ENCODE peak calls at places on chromosome X, in four cellular contexts. One of them, this sample, is unnamed.

GRCh38 chrX:111447298-111447697 is 35.3 kb upstream of the DCX start:
- DNase-seq in mucosa of descending colon: no peak
- DNase-seq in breast epithelium: no peak
- DNase-seq in body of pancreas: peak; percentile 8
- DNase-seq in this sample: no peak

GRCh38 chrX:64850371-64851082 is 125.7 kb downstream of the ZC4H2 start:
- DNase-seq in mucosa of descending colon: no peak
- DNase-seq in body of pancreas: no peak
- DNase-seq in breast epithelium: no peak
- DNase-seq in this sample: no peak

GRCh38 chrX:54415534-54416350 is 24.5 kb upstream of the TSR2 start:
- DNase-seq in mucosa of descending colon: no peak
- DNase-seq in body of pancreas: no peak
- DNase-seq in breast epithelium: no peak
- DNase-seq in this sample: no peak

GRCh38 chrX:41512394-41512793 is 65.3 kb downstream of the NYX start:
- DNase-seq in mucosa of descending colon: no peak
- DNase-seq in body of pancreas: no peak
- DNase-seq in breast epithelium: no peak
- DNase-seq in this sample: no peak

GRCh38 chrX:136752796-136753195 is 27.9 kb downstream of the ARHGEF6 start:
- DNase-seq in breast epithelium: no peak
- DNase-seq in mucosa of descending colon: no peak
- DNase-seq in body of pancreas: no peak
- DNase-seq in this sample: no peak

GRCh38 chrX:18887177-18887820 is 96.6 kb downstream of the PHKA2 start:
- DNase-seq in breast epithelium: no peak
- DNase-seq in body of pancreas: no peak
- DNase-seq in mucosa of descending colon: peak; percentile 75
- DNase-seq in this sample: peak; percentile 58

GRCh38 chrX:38561951-38562719 is 793 bp downstream of the TSPAN7 start:
- DNase-seq in mucosa of descending colon: peak; percentile 52
- DNase-seq in breast epithelium: no peak
- DNase-seq in body of pancreas: peak; percentile 23
- DNase-seq in this sample: peak; percentile 64

GRCh38 chrX:9337056-9337455 is 127.8 kb upstream of the TBL1X start:
- DNase-seq in breast epithelium: no peak
- DNase-seq in mucosa of descending colon: no peak
- DNase-seq in body of pancreas: peak; percentile 25
- DNase-seq in this sample: peak; percentile 48

GRCh38 chrX:73944582-73944947 is 359.4 kb upstream of the ZCCHC13 start:
- DNase-seq in body of pancreas: no peak
- DNase-seq in breast epithelium: no peak
- DNase-seq in mucosa of descending colon: no peak
- DNase-seq in this sample: no peak

GRCh38 chrX:13868481-13869040 is 51.7 kb upstream of the GPM6B start:
- DNase-seq in breast epithelium: no peak
- DNase-seq in body of pancreas: no peak
- DNase-seq in mucosa of descending colon: no peak
- DNase-seq in this sample: no peak

GRCh38 chrX:146127617-146128016 is 310.0 kb downstream of the SLITRK2 start:
- DNase-seq in body of pancreas: no peak
- DNase-seq in breast epithelium: no peak
- DNase-seq in mucosa of descending colon: no peak
- DNase-seq in this sample: no peak

GRCh38 chrX:115018040-115018647 is 728 bp upstream of the IL13RA2 start:
- DNase-seq in mucosa of descending colon: no peak
- DNase-seq in body of pancreas: no peak
- DNase-seq in breast epithelium: no peak
- DNase-seq in this sample: no peak

GRCh38 chrX:39857780-39858179 is 240.0 kb downstream of the BCOR start:
- DNase-seq in body of pancreas: no peak
- DNase-seq in mucosa of descending colon: no peak
- DNase-seq in breast epithelium: no peak
- DNase-seq in this sample: no peak

GRCh38 chrX:68429216-68429615 is 4.1 kb downstream of the OPHN1 start:
- DNase-seq in body of pancreas: no peak
- DNase-seq in breast epithelium: no peak
- DNase-seq in mucosa of descending colon: no peak
- DNase-seq in this sample: no peak

GRCh38 chrX:124342174-124342867 is 4.0 kb upstream of the SH2D1A start:
- DNase-seq in breast epithelium: no peak
- DNase-seq in body of pancreas: no peak
- DNase-seq in mucosa of descending colon: no peak
- DNase-seq in this sample: no peak

GRCh38 chrX:69428216-69428615 is 75.9 kb upstream of the NALF2 start:
- DNase-seq in mucosa of descending colon: no peak
- DNase-seq in breast epithelium: no peak
- DNase-seq in body of pancreas: no peak
- DNase-seq in this sample: no peak

GRCh38 chrX:8025705-8026104 is 98.5 kb upstream of the PNPLA4 start:
- DNase-seq in mucosa of descending colon: no peak
- DNase-seq in breast epithelium: no peak
- DNase-seq in body of pancreas: no peak
- DNase-seq in this sample: no peak

GRCh38 chrX:132425744-132426318 is 63.0 kb downstream of the MBNL3 start:
- DNase-seq in body of pancreas: no peak
- DNase-seq in mucosa of descending colon: no peak
- DNase-seq in breast epithelium: no peak
- DNase-seq in this sample: no peak

GRCh38 chrX:39690541-39691415 is 407.0 kb downstream of the BCOR start:
- DNase-seq in body of pancreas: no peak
- DNase-seq in breast epithelium: no peak
- DNase-seq in mucosa of descending colon: no peak
- DNase-seq in this sample: no peak

GRCh38 chrX:9148626-9149385 is 114.9 kb upstream of the FAM9B start:
- DNase-seq in breast epithelium: no peak
- DNase-seq in mucosa of descending colon: no peak
- DNase-seq in body of pancreas: peak; percentile 6
- DNase-seq in this sample: no peak

GRCh38 chrX:103343105-103343504 is 13.1 kb downstream of the TCEAL7 start:
- DNase-seq in breast epithelium: no peak
- DNase-seq in mucosa of descending colon: no peak
- DNase-seq in body of pancreas: peak; percentile 52
- DNase-seq in this sample: peak; percentile 54

GRCh38 chrX:42996861-42997260 is 218.9 kb upstream of the PPP1R2C start:
- DNase-seq in mucosa of descending colon: no peak
- DNase-seq in breast epithelium: no peak
- DNase-seq in body of pancreas: no peak
- DNase-seq in this sample: no peak

GRCh38 chrX:4935846-4936245 is 1222.4 kb upstream of the PRKX start:
- DNase-seq in breast epithelium: no peak
- DNase-seq in body of pancreas: peak; percentile 22
- DNase-seq in mucosa of descending colon: no peak
- DNase-seq in this sample: no peak

GRCh38 chrX:40197071-40197470 is 99.3 kb upstream of the BCOR start:
- DNase-seq in mucosa of descending colon: no peak
- DNase-seq in breast epithelium: no peak
- DNase-seq in body of pancreas: no peak
- DNase-seq in this sample: no peak

GRCh38 chrX:662126-662525 is 31.5 kb downstream of the SHOX start:
- DNase-seq in mucosa of descending colon: no peak
- DNase-seq in breast epithelium: no peak
- DNase-seq in body of pancreas: no peak
- DNase-seq in this sample: no peak

GRCh38 chrX:40104649-40105015 is 6.9 kb upstream of the BCOR start:
- DNase-seq in breast epithelium: no peak
- DNase-seq in mucosa of descending colon: peak; percentile 83
- DNase-seq in body of pancreas: peak; percentile 67
- DNase-seq in this sample: peak; percentile 82

GRCh38 chrX:133849676-133850075 is 135.7 kb downstream of the GPC3 start:
- DNase-seq in breast epithelium: no peak
- DNase-seq in mucosa of descending colon: no peak
- DNase-seq in body of pancreas: no peak
- DNase-seq in this sample: no peak

GRCh38 chrX:46561931-46562721 is 11.4 kb upstream of the CHST7 start:
- DNase-seq in mucosa of descending colon: no peak
- DNase-seq in body of pancreas: peak; percentile 7
- DNase-seq in breast epithelium: no peak
- DNase-seq in this sample: no peak

GRCh38 chrX:49960061-49960460 is 37.7 kb downstream of the CLCN5 start:
- DNase-seq in mucosa of descending colon: no peak
- DNase-seq in breast epithelium: no peak
- DNase-seq in body of pancreas: peak; percentile 3
- DNase-seq in this sample: no peak

GRCh38 chrX:16946971-16947562 is 609 bp downstream of the REPS2 start:
- DNase-seq in breast epithelium: no peak
- DNase-seq in body of pancreas: peak; percentile 59
- DNase-seq in mucosa of descending colon: peak; percentile 54
- DNase-seq in this sample: peak; percentile 22

GRCh38 chrX:130091976-130092522 is 18.2 kb downstream of the ELF4 start:
- DNase-seq in mucosa of descending colon: peak; percentile 93
- DNase-seq in breast epithelium: no peak
- DNase-seq in body of pancreas: no peak
- DNase-seq in this sample: no peak

GRCh38 chrX:65035451-65035779 is 59.2 kb upstream of the ZC4H2 start:
- DNase-seq in body of pancreas: peak; percentile 18
- DNase-seq in mucosa of descending colon: peak; percentile 55
- DNase-seq in breast epithelium: no peak
- DNase-seq in this sample: peak; percentile 18

GRCh38 chrX:72142931-72143709 is 11.4 kb upstream of the RTL5 start:
- DNase-seq in body of pancreas: no peak
- DNase-seq in mucosa of descending colon: no peak
- DNase-seq in breast epithelium: no peak
- DNase-seq in this sample: no peak

GRCh38 chrX:147917700-147918694 is 6.3 kb downstream of the FMR1 start:
- DNase-seq in body of pancreas: no peak
- DNase-seq in mucosa of descending colon: no peak
- DNase-seq in breast epithelium: no peak
- DNase-seq in this sample: no peak